ENCODE peak calls at places on chromosomes 1 and 21, in seven cellular contexts. R, H, T, Z, Y, Q and C are unnamed samples.

GRCh38 chr1:38872401-38873026 is 634 bp downstream of the MYCBP start:
- DNase-seq in R (no peak), H (no peak), T (peak), Z (peak), Y (peak), Q (no peak), C (no peak)

GRCh38 chr1:25628741-25629421 is 12.3 kb downstream of the MAN1C1 start:
- DNase-seq in R (no peak), H (no peak), T (no peak), Z (no peak), Y (no peak), Q (no peak), C (no peak)

GRCh38 chr1:153495536-153495935 is 35.1 kb upstream of the S100A7 start:
- DNase-seq in R (no peak), H (no peak), T (no peak), Z (no peak), Y (no peak), Q (no peak), C (no peak)

GRCh38 chr21:29321217-29321616 is 22.5 kb downstream of the BACH1 start:
- DNase-seq in R (no peak), H (no peak), T (no peak), Z (no peak), Y (no peak), Q (no peak), C (no peak)

GRCh38 chr1:201622824-201623223 is 83.9 kb downstream of the NAV1 start:
- DNase-seq in R (no peak), H (no peak), T (no peak), Z (no peak), Y (no peak), Q (no peak), C (no peak)

GRCh38 chr1:156539824-156540223 is 32.5 kb downstream of the IQGAP3 start:
- DNase-seq in R (no peak), H (no peak), T (no peak), Z (no peak), Y (no peak), Q (no peak), C (no peak)

GRCh38 chr1:9040659-9041030 is 14.4 kb upstream of the SLC2A7 start:
- DNase-seq in R (no peak), H (no peak), T (no peak), Z (no peak), Y (no peak), Q (no peak), C (no peak)

GRCh38 chr1:181559142-181559541 is 75.8 kb downstream of the CACNA1E start:
- DNase-seq in R (no peak), H (no peak), T (no peak), Z (no peak), Y (no peak), Q (no peak), C (no peak)

GRCh38 chr21:16370176-16370575 is 640.4 kb downstream of the USP25 start:
- DNase-seq in R (no peak), H (no peak), T (no peak), Z (no peak), Y (no peak), Q (no peak), C (no peak)

GRCh38 chr21:34602061-34602460 is 12.9 kb downstream of the RCAN1 start:
- DNase-seq in R (no peak), H (no peak), T (no peak), Z (no peak), Y (no peak), Q (peak), C (no peak)

GRCh38 chr1:185934476-185935189 is 200.4 kb downstream of the HMCN1 start:
- DNase-seq in R (peak), H (no peak), T (no peak), Z (no peak), Y (peak), Q (no peak), C (no peak)

GRCh38 chr1:93846151-93846928 is 32.7 kb downstream of the DNTTIP2 start:
- DNase-seq in R (no peak), H (peak), T (peak), Z (peak), Y (peak), Q (peak), C (peak)

GRCh38 chr1:78004719-78005346 is at the start of gene DNAJB4:
- DNase-seq in R (peak), H (peak), T (peak), Z (peak), Y (peak), Q (peak), C (peak)

GRCh38 chr21:37642493-37642892 is 273.8 kb downstream of the KCNJ6 start:
- DNase-seq in R (no peak), H (peak), T (no peak), Z (no peak), Y (no peak), Q (peak), C (no peak)

GRCh38 chr1:35454616-35455015 is 102.6 kb downstream of the KIAA0319L start:
- DNase-seq in R (peak), H (no peak), T (no peak), Z (no peak), Y (peak), Q (no peak), C (peak)

GRCh38 chr21:41612674-41613250 is 104.8 kb upstream of the TMPRSS2 start:
- DNase-seq in R (peak), H (no peak), T (peak), Z (peak), Y (peak), Q (peak), C (peak)

GRCh38 chr1:3034728-3035610 is 13.7 kb downstream of the ACTRT2 start:
- DNase-seq in R (no peak), H (no peak), T (no peak), Z (no peak), Y (no peak), Q (peak), C (no peak)

GRCh38 chr1:42333662-42334239 is 1.3 kb downstream of the FOXJ3 start:
- DNase-seq in R (no peak), H (no peak), T (peak), Z (no peak), Y (peak), Q (no peak), C (no peak)

GRCh38 chr21:36004441-36004840 is 55.9 kb downstream of the SETD4 start:
- DNase-seq in R (peak), H (no peak), T (no peak), Z (no peak), Y (peak), Q (no peak), C (no peak)

GRCh38 chr1:94324168-94324544 is 86.8 kb upstream of the ARHGAP29 start:
- DNase-seq in R (no peak), H (no peak), T (no peak), Z (no peak), Y (no peak), Q (no peak), C (no peak)

GRCh38 chr1:111030590-111030989 is 66.9 kb upstream of the LRIF1 start:
- DNase-seq in R (peak), H (peak), T (peak), Z (peak), Y (peak), Q (peak), C (peak)

DNA sequence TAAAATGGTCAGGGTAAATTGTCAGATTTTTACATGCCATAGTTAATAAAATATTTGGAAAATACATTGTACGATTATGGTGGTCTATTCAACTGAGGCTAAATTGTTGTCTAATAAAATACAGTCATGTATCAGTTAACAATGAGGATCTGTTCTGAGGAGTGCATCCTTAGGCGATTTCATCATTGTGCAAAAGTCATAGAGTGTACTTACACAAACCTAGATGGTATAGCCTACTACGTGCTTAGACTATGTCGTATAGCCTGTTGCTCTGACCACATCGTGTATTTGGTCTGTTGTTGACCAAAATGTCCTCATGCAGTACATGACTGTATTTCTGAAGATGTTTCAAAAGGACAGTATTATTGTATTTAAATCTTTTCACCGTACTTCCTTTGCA is 5.2 kb downstream of the EEIG2 start:
- DNase-seq in R (no peak), H (no peak), T (no peak), Z (no peak), Y (no peak), Q (no peak), C (no peak)
- TF ChIP-seq CTCF in R (no peak), H (no peak), T (no peak), Z (no peak), Y (no peak), Q (no peak), C (no peak)

GRCh38 chr1:230048322-230048721 is 18.7 kb upstream of the GALNT2 start:
- DNase-seq in R (no peak), H (no peak), T (no peak), Z (no peak), Y (no peak), Q (no peak), C (no peak)

GRCh38 chr1:230047114-230047865 is 19.7 kb upstream of the GALNT2 start:
- DNase-seq in R (no peak), H (peak), T (no peak), Z (peak), Y (no peak), Q (peak), C (no peak)

GRCh38 chr1:230043102-230043501 is 23.9 kb upstream of the GALNT2 start:
- DNase-seq in R (no peak), H (no peak), T (no peak), Z (no peak), Y (no peak), Q (no peak), C (no peak)

GRCh38 chr1:230048922-230049321 is 18.1 kb upstream of the GALNT2 start:
- DNase-seq in R (no peak), H (no peak), T (no peak), Z (no peak), Y (no peak), Q (no peak), C (no peak)

DNA sequence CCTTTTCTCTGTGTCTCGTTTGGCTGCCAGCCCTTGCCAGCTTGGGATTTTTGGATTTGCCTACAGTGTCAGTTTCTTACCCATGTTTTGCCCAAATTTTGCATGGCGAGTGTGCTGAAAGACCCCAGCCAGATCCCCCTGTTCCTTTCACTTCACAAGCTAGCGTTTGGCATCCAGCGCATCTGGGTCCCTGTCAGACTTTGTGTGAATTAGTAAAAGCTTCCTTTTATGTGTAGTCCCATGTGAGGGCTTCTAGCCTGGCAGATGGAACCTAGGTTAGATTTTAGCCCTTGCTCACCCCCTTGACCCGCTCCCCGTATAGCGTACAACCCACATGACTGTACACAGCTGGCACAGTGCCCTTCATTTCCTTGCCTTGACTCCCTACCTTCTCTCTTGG is 22.3 kb upstream of the GALNT2 start:
- DNase-seq in R (no peak), H (no peak), T (no peak), Z (no peak), Y (no peak), Q (no peak), C (no peak)
- TF ChIP-seq CTCF in R (no peak), H (no peak), T (no peak), Z (no peak), Y (no peak), Q (no peak), C (no peak)

GRCh38 chr1:12406218-12407021 is 176.6 kb downstream of the VPS13D start:
- DNase-seq in R (no peak), H (no peak), T (no peak), Z (no peak), Y (peak), Q (no peak), C (no peak)
- TF ChIP-seq CTCF in R (no peak), H (no peak), T (no peak), Z (no peak), Y (no peak), Q (peak), C (no peak)

GRCh38 chr1:245779797-245780529 is 625.2 kb downstream of the KIF26B start:
- DNase-seq in R (no peak), H (no peak), T (no peak), Z (no peak), Y (no peak), Q (no peak), C (no peak)
- TF ChIP-seq CTCF in R (no peak), H (peak), T (no peak), Z (no peak), Y (peak), Q (peak), C (no peak)